ENCODE peak calls at places on chromosomes 13 and 19, in six cellular contexts. W, D, E, M, T and L are unnamed samples.

GRCh38 chr13:70568571-70568970 is 460.3 kb upstream of the KLHL1 start:
- DNase-seq in D (peak), T (no peak), M (no peak), E (peak), W (peak), L (peak)

GRCh38 chr19:16447015-16447384 is 24.8 kb downstream of the EPS15L1 start:
- DNase-seq in E (peak), M (no peak), T (peak), W (peak), D (peak), L (peak)

GRCh38 chr19:50661675-50662441 is 12.6 kb downstream of the C19orf81 start:
- DNase-seq in T (no peak), W (no peak), E (no peak), M (no peak), D (no peak), L (no peak)

GRCh38 chr19:898663-899062 is 5.4 kb downstream of the RNU6-9 start:
- DNase-seq in T (peak), E (no peak), D (no peak), W (no peak), M (no peak), L (no peak)

GRCh38 chr13:45847554-45848224 is 3.9 kb downstream of the SIAH3 start:
- DNase-seq in T (no peak), M (no peak), W (no peak), D (no peak), E (no peak), L (peak)

GRCh38 chr19:1109032-1109541 is 5.3 kb downstream of the GPX4 start:
- DNase-seq in W (no peak), D (no peak), T (no peak), E (no peak), M (no peak), L (no peak)

GRCh38 chr19:29942404-29943261 is 594 bp downstream of the URI1 start:
- DNase-seq in W (peak), D (no peak), M (no peak), T (peak), E (peak), L (no peak)

GRCh38 chr13:97302611-97303010 is 80.5 kb downstream of the MBNL2 start:
- DNase-seq in E (no peak), D (no peak), W (no peak), T (no peak), M (no peak), L (no peak)

GRCh38 chr19:56076413-56076998 is 44.6 kb downstream of the ZNF787 start:
- DNase-seq in M (no peak), E (peak), W (peak), D (peak), T (no peak), L (peak)

GRCh38 chr13:59250276-59250990 is 913.3 kb downstream of the DIAPH3 start:
- DNase-seq in D (no peak), M (no peak), W (no peak), T (no peak), E (no peak), L (no peak)

GRCh38 chr13:41973247-41973741 is 12.4 kb upstream of the VWA8 start:
- DNase-seq in M (peak), T (no peak), E (peak), W (no peak), D (no peak), L (no peak)

GRCh38 chr13:91739751-91740150 is 341.3 kb downstream of the GPC5 start:
- DNase-seq in D (no peak), T (no peak), E (no peak), W (no peak), M (no peak), L (no peak)

GRCh38 chr13:34826432-34826831 is 115.6 kb upstream of the NBEA start:
- DNase-seq in D (no peak), W (no peak), E (no peak), M (no peak), T (no peak), L (no peak)

GRCh38 chr19:6020166-6020967 is 42.4 kb upstream of the RANBP3 start:
- DNase-seq in T (peak), D (no peak), W (no peak), E (no peak), M (no peak), L (no peak)

GRCh38 chr13:41064493-41064892 is 3.2 kb downstream of the WBP4 start:
- DNase-seq in D (no peak), W (peak), M (no peak), T (no peak), E (peak), L (peak)

GRCh38 chr13:57264965-57265364 is 98.0 kb downstream of the PRR20E start:
- DNase-seq in W (no peak), M (no peak), E (no peak), D (no peak), T (no peak), L (no peak)

GRCh38 chr19:45591004-45591637 is 6.5 kb upstream of the OPA3 start:
- DNase-seq in M (no peak), E (no peak), T (peak), D (peak), W (no peak), L (no peak)

GRCh38 chr13:111140562-111141105 is 25.5 kb downstream of the ARHGEF7 start:
- DNase-seq in W (no peak), E (no peak), T (no peak), M (no peak), D (no peak), L (no peak)

GRCh38 chr19:5321851-5322681 is 18.5 kb downstream of the PTPRS start:
- DNase-seq in D (peak), W (no peak), M (no peak), T (no peak), E (no peak), L (no peak)

GRCh38 chr19:21147540-21147939 is 5.7 kb downstream of the ZNF431 start:
- DNase-seq in W (no peak), M (no peak), E (peak), T (no peak), D (no peak), L (no peak)

GRCh38 chr19:14073232-14073924 is 792 bp downstream of the MISP3 start:
- DNase-seq in W (peak), E (peak), T (peak), M (no peak), D (peak), L (peak)

GRCh38 chr19:7524992-7525739 is 2.7 kb downstream of the MCOLN1 start:
- DNase-seq in T (no peak), D (no peak), M (no peak), E (no peak), W (no peak), L (no peak)

GRCh38 chr13:111486331-111486730 is 165.9 kb downstream of the TEX29 start:
- DNase-seq in M (no peak), E (no peak), W (no peak), D (no peak), T (no peak), L (no peak)

GRCh38 chr19:49642488-49643035 is 553 bp downstream of the SCAF1 start:
- DNase-seq in T (peak), M (no peak), D (no peak), W (peak), E (no peak), L (no peak)

GRCh38 chr19:51002542-51003311 is 1.3 kb upstream of the KLK8 start:
- DNase-seq in W (peak), E (no peak), D (peak), M (peak), T (no peak), L (no peak)

GRCh38 chr13:41588899-41589298 is 131.5 kb downstream of the RGCC start:
- DNase-seq in W (peak), T (no peak), D (peak), E (peak), M (no peak), L (peak)

GRCh38 chr13:36067619-36068456 is 63.3 kb downstream of the DCLK1 start:
- DNase-seq in W (no peak), E (no peak), T (no peak), M (no peak), D (no peak), L (no peak)

GRCh38 chr13:62931901-62932883 is 1516.5 kb upstream of the PCDH20 start:
- DNase-seq in M (no peak), D (no peak), W (peak), E (peak), T (no peak), L (peak)

GRCh38 chr13:112320303-112320702 is 55.9 kb upstream of the SPACA7 start:
- DNase-seq in D (no peak), E (no peak), W (no peak), T (no peak), M (no peak), L (no peak)

GRCh38 chr19:13155472-13156284 is 5.5 kb downstream of the IER2 start:
- DNase-seq in T (peak), W (peak), E (peak), M (no peak), D (peak), L (peak)

GRCh38 chr19:47305309-47305751 is 4.3 kb upstream of the C5AR1 start:
- DNase-seq in D (peak), M (peak), W (peak), E (peak), T (peak), L (peak)

GRCh38 chr19:13228561-13228960 is 78.3 kb downstream of the IER2 start:
- DNase-seq in E (no peak), D (no peak), M (no peak), T (no peak), W (peak), L (no peak)

GRCh38 chr13:39601636-39602035 is 1.4 kb downstream of the LHFPL6 start:
- DNase-seq in T (no peak), D (no peak), M (no peak), E (no peak), W (no peak), L (no peak)

GRCh38 chr13:39603424-39603947 is 493 bp upstream of the LHFPL6 start:
- DNase-seq in E (peak), T (no peak), M (no peak), W (peak), D (no peak), L (peak)

GRCh38 chr13:39602614-39603366 is at the start of gene LHFPL6:
- DNase-seq in T (peak), E (peak), W (peak), M (peak), D (peak), L (peak)

GRCh38 chr13:39600766-39601165 is 2.2 kb downstream of the LHFPL6 start:
- DNase-seq in E (no peak), D (no peak), W (peak), T (no peak), M (no peak), L (peak)

GRCh38 chr13:39602277-39602613 is 748 bp downstream of the LHFPL6 start:
- DNase-seq in W (no peak), M (no peak), T (no peak), E (no peak), D (no peak), L (no peak)
- H3K4me3 ChIP-seq in W (peak), M (peak), T (peak), E (peak), D (no peak), L (peak)

GRCh38 chr13:61546413-61546812 is 130.8 kb upstream of the PCDH20 start:
- DNase-seq in W (no peak), E (no peak), M (no peak), T (no peak), D (no peak), L (no peak)
- TF ChIP-seq CTCF in W (no peak), E (no peak), M (no peak), T (no peak), D (no peak), L (no peak)

DNA sequence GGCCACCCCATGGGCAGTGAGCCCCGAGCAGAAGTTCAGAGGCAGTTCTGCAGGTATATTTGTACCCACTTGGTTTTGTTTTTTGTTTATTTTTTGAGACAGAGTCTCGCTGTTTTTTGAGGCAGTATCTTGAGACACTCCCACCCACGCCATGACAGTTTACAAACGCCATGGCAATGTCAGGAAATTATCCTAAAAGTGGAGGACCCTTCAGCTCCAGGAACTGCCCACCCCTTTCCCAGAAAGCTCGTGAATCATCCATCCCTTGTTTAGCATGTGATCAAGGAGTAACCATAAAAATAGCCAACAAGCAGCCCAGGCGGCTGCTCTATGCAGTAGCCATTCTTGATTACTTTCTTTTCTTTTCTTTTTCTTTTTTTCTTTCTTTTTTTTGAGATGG is 41.0 kb downstream of the CELF5 start:
- DNase-seq in T (no peak), M (no peak), D (no peak), W (no peak), E (no peak), L (no peak)
- H3K4me3 ChIP-seq in T (no peak), M (no peak), D (no peak), W (no peak), E (no peak), L (no peak)

GRCh38 chr19:38850976-38851621 is 1.3 kb upstream of the HNRNPL start:
- DNase-seq in M (no peak), W (no peak), T (peak), D (no peak), E (no peak), L (no peak)
- TF ChIP-seq CTCF in M (peak), W (no peak), T (no peak), D (no peak), E (no peak), L (no peak)

DNA sequence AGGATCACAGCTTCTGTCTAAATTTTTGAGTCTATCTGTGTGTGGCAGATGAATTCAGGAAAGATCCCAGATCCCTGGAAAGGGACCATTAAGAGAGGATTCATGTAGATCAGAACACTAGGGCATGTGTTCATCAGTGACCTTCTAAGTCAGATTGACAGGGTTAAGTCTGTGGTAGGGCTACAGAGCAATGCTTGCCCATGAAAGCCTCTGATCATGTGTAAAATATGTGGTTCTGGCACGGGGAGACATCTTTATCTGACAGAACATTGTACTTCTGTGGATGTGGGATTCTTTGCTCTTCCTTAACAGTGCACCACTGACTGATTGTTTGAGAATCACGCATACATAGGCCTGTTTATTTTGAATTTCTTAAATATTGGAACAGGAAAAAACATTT is 42.9 kb downstream of the ZNF506 start:
- DNase-seq in E (no peak), W (no peak), M (no peak), D (no peak), T (no peak), L (no peak)
- H3K4me3 ChIP-seq in E (no peak), W (no peak), M (no peak), D (no peak), T (no peak), L (no peak)

GRCh38 chr13:38862443-38862842 is 128.2 kb downstream of the STOML3 start:
- DNase-seq in M (no peak), E (no peak), T (no peak), D (no peak), W (no peak), L (no peak)

GRCh38 chr13:38863536-38863935 is 127.1 kb downstream of the STOML3 start:
- DNase-seq in D (no peak), E (no peak), T (no peak), W (no peak), M (no peak), L (no peak)

GRCh38 chr13:38868870-38869269 is 121.8 kb downstream of the STOML3 start:
- DNase-seq in T (no peak), D (no peak), M (no peak), E (no peak), W (no peak), L (no peak)

GRCh38 chr13:38868399-38868798 is 122.2 kb downstream of the STOML3 start:
- DNase-seq in W (no peak), E (no peak), D (no peak), T (no peak), M (no peak), L (no peak)

GRCh38 chr13:38866649-38867048 is 124.0 kb downstream of the STOML3 start:
- DNase-seq in E (no peak), W (no peak), D (no peak), T (no peak), M (no peak), L (no peak)
- TF ChIP-seq CTCF in E (no peak), W (no peak), D (peak), T (no peak), M (no peak), L (no peak)

DNA sequence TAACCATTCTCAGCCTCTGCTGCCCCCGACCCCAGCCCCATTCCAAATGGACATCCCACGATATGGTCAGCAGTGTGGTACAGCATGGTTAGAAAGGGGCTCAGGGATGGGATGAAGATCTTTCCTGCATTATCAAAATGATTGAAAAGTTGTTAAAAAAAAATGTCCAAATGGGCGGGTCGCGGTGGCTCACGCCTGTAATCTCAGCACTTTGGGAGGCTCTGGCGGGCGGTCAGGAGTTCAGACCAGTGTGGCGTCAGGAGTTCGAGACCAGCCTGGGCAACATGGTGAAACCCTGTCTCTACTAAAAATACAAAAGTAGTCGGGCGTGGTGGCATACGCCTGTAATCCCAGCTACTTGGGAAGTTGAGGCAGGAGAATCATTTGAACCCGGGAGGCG is 54.3 kb upstream of the ZNF254 start:
- DNase-seq in E (no peak), W (no peak), M (no peak), D (no peak), T (no peak), L (no peak)
- H3K4me3 ChIP-seq in E (peak), W (no peak), M (no peak), D (peak), T (peak), L (peak)

DNA sequence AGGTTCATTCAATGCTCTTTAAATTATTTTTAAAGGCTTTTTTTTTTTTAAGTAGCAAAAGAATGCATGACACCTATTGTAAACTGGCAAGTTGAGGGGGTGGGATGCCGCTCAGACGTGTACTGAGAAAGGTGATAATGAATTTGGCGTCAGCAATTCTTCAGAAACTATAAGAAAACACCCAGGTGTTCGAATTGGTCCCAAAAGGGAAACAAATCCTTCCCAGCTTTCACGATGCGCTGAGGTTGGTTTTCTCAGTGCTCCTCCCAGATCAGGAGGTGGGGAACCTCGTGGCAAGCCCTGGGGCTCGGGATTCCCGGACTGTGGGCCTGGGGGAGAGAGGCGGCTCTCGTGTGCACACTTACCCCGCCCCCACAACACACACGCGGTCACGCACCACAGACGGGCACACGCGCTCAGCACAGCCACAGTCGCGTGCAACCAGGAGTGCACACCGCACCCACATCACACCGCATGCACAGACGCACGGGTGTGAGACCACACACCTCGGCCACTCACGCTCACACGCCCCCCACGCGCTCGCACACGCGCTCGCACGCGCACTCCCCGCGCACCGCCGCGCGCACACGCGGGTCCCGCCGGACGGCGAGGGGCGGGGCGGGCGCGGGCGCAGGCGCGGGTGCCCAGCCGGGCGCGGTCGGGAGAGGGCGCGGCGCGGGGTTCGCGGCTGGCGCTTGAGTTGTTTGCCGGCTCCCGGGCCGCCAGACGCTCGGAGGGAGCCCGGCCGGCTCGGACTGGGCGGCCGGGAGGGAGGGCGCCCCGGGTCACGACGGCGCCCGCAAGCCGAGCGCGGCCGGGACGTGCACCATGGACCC is at the start of gene FAM124A:
- DNase-seq in W (no peak), M (no peak), E (peak), T (peak), D (peak), L (no peak)
- TF ChIP-seq CTCF in W (no peak), M (peak), E (no peak), T (peak), D (no peak), L (no peak)

DNA sequence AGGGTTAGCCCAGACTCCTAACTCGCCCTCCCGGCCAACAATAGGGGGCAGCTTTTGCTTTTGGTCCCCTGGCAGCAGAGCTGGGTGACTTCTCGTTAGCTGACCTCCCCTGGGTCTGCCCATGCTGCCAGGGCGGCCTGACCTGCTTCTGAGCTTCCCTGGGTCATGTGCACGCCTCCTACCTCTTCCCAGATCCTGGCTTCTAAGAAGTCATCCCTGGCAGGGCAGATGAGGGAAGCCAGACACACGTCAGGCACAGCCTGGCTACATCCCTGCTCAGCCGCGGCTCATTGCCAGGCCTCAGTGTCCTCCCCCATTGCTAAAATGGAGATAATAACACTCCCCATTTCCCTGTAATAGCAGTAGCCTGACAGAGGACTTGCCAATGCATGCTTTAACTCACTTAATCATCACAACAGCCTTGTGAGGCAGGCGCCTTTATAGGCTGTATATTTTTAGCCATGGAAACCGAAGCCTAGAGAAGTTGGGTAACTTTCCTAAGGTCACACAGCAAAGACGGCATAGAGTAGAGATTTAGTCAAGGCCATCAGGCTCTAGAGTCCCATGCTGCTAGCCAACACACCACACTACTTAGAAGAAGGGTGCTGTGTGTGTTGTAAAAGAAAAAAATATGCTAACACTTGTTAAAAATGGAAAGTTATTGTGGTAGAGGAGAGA is 2.1 kb downstream of the KCNK6 start:
- DNase-seq in M (no peak), E (peak), W (peak), T (no peak), D (no peak), L (peak)
- H3K4me3 ChIP-seq in M (no peak), E (peak), W (peak), T (no peak), D (no peak), L (peak)